ENCODE peak calls at places on chromosomes 13 and 19, in six cellular contexts. C is brain microvascular endothelial cell, E is Peyer's patch, G is mesothelial cell of epicardium, V is lower leg skin, K is RWPE1. M is an unnamed sample.

GRCh38 chr19:42247631-42248199 is 5.3 kb upstream of the GSK3A start:
- DNase-seq in C (no peak), E (no peak), G (no peak), V (no peak), K (no peak), M (no peak)

GRCh38 chr19:46862504-46862835 is 1.7 kb downstream of the ARHGAP35 start:
- DNase-seq in C (no peak), E (no peak), G (no peak), V (peak; percentile 75), K (no peak), M (no peak)

GRCh38 chr13:59374720-59375119 is 789.0 kb downstream of the DIAPH3 start:
- DNase-seq in C (no peak), E (no peak), G (no peak), V (no peak), K (no peak), M (no peak)

GRCh38 chr13:93398167-93398566 is 171.6 kb downstream of the GPC6 start:
- DNase-seq in C (peak; percentile 12), E (no peak), G (no peak), V (no peak), K (no peak), M (no peak)

GRCh38 chr13:44249439-44249838 is 124.2 kb upstream of the SERP2 start:
- DNase-seq in C (no peak), E (no peak), G (no peak), V (peak; percentile 85), K (no peak), M (no peak)

GRCh38 chr19:19538077-19538764 is at the start of gene CILP2:
- DNase-seq in C (no peak), E (no peak), G (peak; percentile 77), V (no peak), K (peak; percentile 69), M (peak; percentile 44)

GRCh38 chr19:19758164-19758563 is 25.3 kb upstream of the ZNF14 start:
- DNase-seq in C (no peak), E (no peak), G (no peak), V (no peak), K (no peak), M (no peak)

GRCh38 chr13:109735567-109735966 is 50.8 kb downstream of the IRS2 start:
- DNase-seq in C (no peak), E (no peak), G (no peak), V (no peak), K (no peak), M (no peak)

GRCh38 chr13:93769607-93770006 is 543.0 kb downstream of the GPC6 start:
- DNase-seq in C (no peak), E (no peak), G (no peak), V (no peak), K (no peak), M (no peak)

GRCh38 chr19:32164384-32164992 is 180.9 kb upstream of the ZNF507 start:
- DNase-seq in C (no peak), E (no peak), G (no peak), V (peak; percentile 26), K (no peak), M (no peak)

GRCh38 chr19:29303035-29303706 is 90.2 kb upstream of the UQCRFS1 start:
- DNase-seq in C (no peak), E (no peak), G (no peak), V (peak; percentile 48), K (no peak), M (no peak)

GRCh38 chr13:40911341-40911740 is 107.8 kb downstream of the ELF1 start:
- DNase-seq in C (no peak), E (no peak), G (no peak), V (no peak), K (no peak), M (no peak)

GRCh38 chr13:20182231-20182846 is 10.4 kb downstream of the GJB2 start:
- DNase-seq in C (peak; percentile 38), E (peak; percentile 80), G (no peak), V (peak; percentile 78), K (peak; percentile 74), M (no peak)

GRCh38 chr19:12763100-12763499 is 11.5 kb downstream of the BEST2 start:
- DNase-seq in C (no peak), E (no peak), G (no peak), V (no peak), K (no peak), M (no peak)

GRCh38 chr13:24503376-24503690 is 9.2 kb downstream of the PARP4 start:
- DNase-seq in C (no peak), E (peak; percentile 60), G (no peak), V (no peak), K (no peak), M (no peak)

GRCh38 chr13:113582841-113583631 is 1.5 kb upstream of the TFDP1 start:
- DNase-seq in C (no peak), E (peak; percentile 59), G (peak; percentile 37), V (peak; percentile 71), K (no peak), M (no peak)

GRCh38 chr19:52170863-52171320 is 529 bp downstream of the ZNF836 start:
- DNase-seq in C (no peak), E (no peak), G (peak; percentile 54), V (peak; percentile 86), K (peak; percentile 4), M (no peak)

GRCh38 chr19:45591004-45591637 is 6.5 kb upstream of the OPA3 start:
- DNase-seq in C (no peak), E (peak; percentile 78), G (peak; percentile 49), V (no peak), K (no peak), M (no peak)

GRCh38 chr13:60986301-60986700 is 429.3 kb downstream of the PCDH20 start:
- DNase-seq in C (no peak), E (no peak), G (no peak), V (no peak), K (peak; percentile 1), M (no peak)

GRCh38 chr19:18903146-18904056 is 7.4 kb upstream of the CERS1 start:
- DNase-seq in C (no peak), E (no peak), G (no peak), V (no peak), K (no peak), M (no peak)

GRCh38 chr13:23980160-23980551 is 82.9 kb upstream of the C1QTNF9B start:
- DNase-seq in C (peak; percentile 93), E (peak; percentile 91), G (peak; percentile 85), V (peak; percentile 95), K (peak; percentile 68), M (peak; percentile 70)

GRCh38 chr13:73520566-73521290 is 461.9 kb downstream of the KLF5 start:
- DNase-seq in C (no peak), E (no peak), G (no peak), V (no peak), K (no peak), M (no peak)

GRCh38 chr13:91193358-91193757 is 154.1 kb upstream of the MIR17HG start:
- DNase-seq in C (no peak), E (no peak), G (no peak), V (no peak), K (no peak), M (no peak)

GRCh38 chr13:67408823-67409222 is 178.7 kb upstream of the PCDH9 start:
- DNase-seq in C (no peak), E (no peak), G (no peak), V (no peak), K (peak; percentile 2), M (no peak)

GRCh38 chr19:38977445-38978314 is 2.1 kb upstream of the FBXO17 start:
- DNase-seq in C (no peak), E (no peak), G (no peak), V (no peak), K (no peak), M (no peak)

GRCh38 chr13:63299995-63300394 is 1884.3 kb upstream of the PCDH20 start:
- DNase-seq in C (no peak), E (no peak), G (no peak), V (no peak), K (no peak), M (no peak)

GRCh38 chr13:47798906-47799305 is 202.2 kb downstream of the SUCLA2 start:
- DNase-seq in C (peak; percentile 24), E (no peak), G (no peak), V (no peak), K (peak; percentile 25), M (no peak)
- TF ChIP-seq CTCF in C (peak; percentile 62), E (no peak), G (no peak), V (no peak), K (peak; percentile 25), M (no peak)

DNA sequence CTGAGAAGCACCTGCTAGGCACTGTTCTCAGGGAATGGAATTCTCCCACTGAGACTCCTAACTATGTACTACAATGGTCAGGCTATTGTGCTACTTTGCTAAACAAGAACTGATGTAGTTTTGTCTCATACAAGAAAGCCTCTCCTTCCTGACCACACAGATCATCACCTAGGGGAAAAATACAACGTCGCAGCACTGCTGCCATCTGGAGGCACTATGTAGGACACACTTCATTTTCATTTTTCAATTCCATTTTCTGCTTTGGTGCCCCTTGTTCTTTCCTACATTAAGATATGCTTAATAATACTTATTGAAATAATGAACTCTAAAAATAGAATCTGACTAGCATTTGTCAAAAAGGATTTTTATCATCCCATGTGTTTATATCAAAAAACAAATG is 21.1 kb downstream of the PROSER1 start:
- DNase-seq in C (no peak), E (no peak), G (no peak), V (no peak), K (peak; percentile 33), M (no peak)
- TF ChIP-seq CTCF in C (peak; percentile 73), E (no peak), G (peak; percentile 37), V (no peak), K (peak; percentile 56), M (no peak)

GRCh38 chr19:2064788-2065524 is 13.9 kb upstream of the MKNK2 start:
- DNase-seq in C (no peak), E (no peak), G (no peak), V (no peak), K (no peak), M (no peak)
- TF ChIP-seq CTCF in C (no peak), E (no peak), G (no peak), V (no peak), K (no peak), M (no peak)

GRCh38 chr19:2623743-2624142 is 78.8 kb downstream of the GNG7 start:
- DNase-seq in C (no peak), E (peak; percentile 53), G (no peak), V (no peak), K (no peak), M (no peak)

GRCh38 chr19:2627319-2627829 is 75.1 kb downstream of the GNG7 start:
- DNase-seq in C (peak; percentile 98), E (peak; percentile 92), G (no peak), V (peak; percentile 93), K (peak; percentile 95), M (no peak)

GRCh38 chr19:2625434-2625833 is 77.1 kb downstream of the GNG7 start:
- DNase-seq in C (no peak), E (peak; percentile 88), G (no peak), V (no peak), K (no peak), M (no peak)

GRCh38 chr19:2627855-2628254 is 74.6 kb downstream of the GNG7 start:
- DNase-seq in C (peak; percentile 29), E (no peak), G (no peak), V (no peak), K (no peak), M (no peak)

DNA sequence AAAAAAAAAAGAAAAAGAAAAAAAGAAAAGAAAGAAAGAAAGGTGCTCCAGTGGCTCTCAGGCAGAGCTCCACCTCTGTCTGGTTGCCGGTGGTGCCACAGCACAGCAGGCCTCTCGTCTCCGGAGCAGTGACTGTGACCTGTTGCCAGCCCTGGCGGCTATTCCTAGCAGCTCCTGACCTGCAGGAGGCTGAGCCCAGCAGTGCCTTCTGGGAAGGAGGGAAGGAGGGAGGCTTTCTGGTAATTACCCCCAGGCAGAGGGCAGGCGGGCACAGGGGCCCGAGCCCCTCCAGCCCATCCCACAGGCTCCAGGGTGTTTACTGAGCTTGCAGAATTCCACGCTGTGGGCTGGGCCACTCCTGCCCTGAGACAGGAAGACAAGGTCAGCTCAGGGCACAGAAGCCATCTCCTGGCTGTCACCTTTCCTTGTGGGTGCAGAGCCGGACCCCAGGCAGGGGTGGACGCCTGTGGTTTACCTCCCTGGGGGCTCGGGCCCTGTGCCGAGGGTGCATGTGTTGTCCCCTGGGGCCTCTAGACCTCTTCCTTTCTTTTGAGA is 77.9 kb downstream of the GNG7 start:
- DNase-seq in C (no peak), E (peak; percentile 75), G (no peak), V (no peak), K (no peak), M (no peak)
- TF ChIP-seq CTCF in C (peak; percentile 29), E (no peak), G (no peak), V (no peak), K (no peak), M (no peak)

M was measured in omental fat pad.